ENCODE peak calls at places on chromosomes 5 and 9, in seven cellular contexts. One of them, this sample, is unnamed.

GRCh38 chr5:166961028-166961427 is 1330.4 kb upstream of the WWC1 start:
- DNase-seq in WERI-Rb-1: no peak
- DNase-seq in psoas muscle: no peak
- DNase-seq in H1: no peak
- DNase-seq in astrocyte of the cerebellum: no peak
- DNase-seq in A549: no peak
- DNase-seq in fibroblast of mammary gland: peak; percentile 28
- DNase-seq in this sample: peak; percentile 2

GRCh38 chr5:137733011-137733410 is 2.9 kb downstream of the KLHL3 start:
- DNase-seq in WERI-Rb-1: no peak
- DNase-seq in psoas muscle: no peak
- DNase-seq in H1: no peak
- DNase-seq in astrocyte of the cerebellum: no peak
- DNase-seq in A549: no peak
- DNase-seq in fibroblast of mammary gland: peak; percentile 18
- DNase-seq in this sample: no peak

GRCh38 chr5:169945831-169946261 is 34.4 kb downstream of the INSYN2B start:
- DNase-seq in WERI-Rb-1: no peak
- DNase-seq in psoas muscle: peak; percentile 62
- DNase-seq in H1: peak; percentile 49
- DNase-seq in astrocyte of the cerebellum: peak; percentile 46
- DNase-seq in A549: no peak
- DNase-seq in fibroblast of mammary gland: peak; percentile 95
- DNase-seq in this sample: peak; percentile 95

GRCh38 chr5:54148858-54149257 is 161.5 kb downstream of the ARL15 start:
- DNase-seq in WERI-Rb-1: no peak
- DNase-seq in psoas muscle: no peak
- DNase-seq in H1: no peak
- DNase-seq in astrocyte of the cerebellum: no peak
- DNase-seq in A549: no peak
- DNase-seq in fibroblast of mammary gland: peak; percentile 17
- DNase-seq in this sample: no peak

GRCh38 chr5:113017891-113018635 is 41.5 kb downstream of the DCP2 start:
- DNase-seq in WERI-Rb-1: no peak
- DNase-seq in psoas muscle: no peak
- DNase-seq in H1: no peak
- DNase-seq in astrocyte of the cerebellum: no peak
- DNase-seq in A549: no peak
- DNase-seq in fibroblast of mammary gland: no peak
- DNase-seq in this sample: no peak

GRCh38 chr9:19551124-19551929 is 142.5 kb downstream of the ACER2 start:
- DNase-seq in WERI-Rb-1: peak; percentile 13
- DNase-seq in psoas muscle: no peak
- DNase-seq in H1: peak; percentile 51
- DNase-seq in astrocyte of the cerebellum: no peak
- DNase-seq in A549: no peak
- DNase-seq in fibroblast of mammary gland: no peak
- DNase-seq in this sample: no peak

GRCh38 chr9:90915693-90916092 is 114.1 kb downstream of the SYK start:
- DNase-seq in WERI-Rb-1: peak; percentile 75
- DNase-seq in psoas muscle: no peak
- DNase-seq in H1: peak; percentile 69
- DNase-seq in astrocyte of the cerebellum: peak; percentile 12
- DNase-seq in A549: peak; percentile 51
- DNase-seq in fibroblast of mammary gland: peak; percentile 40
- DNase-seq in this sample: no peak

GRCh38 chr5:3310551-3311340 is 284.9 kb upstream of the IRX1 start:
- DNase-seq in WERI-Rb-1: no peak
- DNase-seq in psoas muscle: no peak
- DNase-seq in H1: no peak
- DNase-seq in astrocyte of the cerebellum: peak; percentile 81
- DNase-seq in A549: no peak
- DNase-seq in fibroblast of mammary gland: no peak
- DNase-seq in this sample: no peak

GRCh38 chr9:81473206-81473605 is 216.1 kb downstream of the TLE1 start:
- DNase-seq in WERI-Rb-1: no peak
- DNase-seq in psoas muscle: no peak
- DNase-seq in H1: no peak
- DNase-seq in astrocyte of the cerebellum: no peak
- DNase-seq in A549: no peak
- DNase-seq in fibroblast of mammary gland: no peak
- DNase-seq in this sample: no peak

GRCh38 chr9:106983346-106983745 is 120.4 kb downstream of the ZNF462 start:
- DNase-seq in WERI-Rb-1: peak; percentile 42
- DNase-seq in psoas muscle: no peak
- DNase-seq in H1: no peak
- DNase-seq in astrocyte of the cerebellum: no peak
- DNase-seq in A549: no peak
- DNase-seq in fibroblast of mammary gland: no peak
- DNase-seq in this sample: no peak

GRCh38 chr9:128493424-128493823 is 11.1 kb upstream of the GLE1 start:
- DNase-seq in WERI-Rb-1: peak; percentile 62
- DNase-seq in psoas muscle: no peak
- DNase-seq in H1: no peak
- DNase-seq in astrocyte of the cerebellum: no peak
- DNase-seq in A549: no peak
- DNase-seq in fibroblast of mammary gland: no peak
- DNase-seq in this sample: no peak

GRCh38 chr5:39578887-39579497 is 154.2 kb upstream of the DAB2 start:
- DNase-seq in WERI-Rb-1: no peak
- DNase-seq in psoas muscle: no peak
- DNase-seq in H1: no peak
- DNase-seq in astrocyte of the cerebellum: no peak
- DNase-seq in A549: no peak
- DNase-seq in fibroblast of mammary gland: peak; percentile 54
- DNase-seq in this sample: peak; percentile 63

GRCh38 chr9:92406506-92406905 is 2.1 kb upstream of the OGN start:
- DNase-seq in WERI-Rb-1: no peak
- DNase-seq in psoas muscle: no peak
- DNase-seq in H1: no peak
- DNase-seq in astrocyte of the cerebellum: no peak
- DNase-seq in A549: no peak
- DNase-seq in fibroblast of mammary gland: no peak
- DNase-seq in this sample: no peak

GRCh38 chr9:18754537-18754936 is 278.5 kb downstream of the SAXO1 start:
- DNase-seq in WERI-Rb-1: no peak
- DNase-seq in psoas muscle: no peak
- DNase-seq in H1: no peak
- DNase-seq in astrocyte of the cerebellum: no peak
- DNase-seq in A549: no peak
- DNase-seq in fibroblast of mammary gland: no peak
- DNase-seq in this sample: no peak

GRCh38 chr5:140298183-140298601 is 4.7 kb downstream of the PFDN1 start:
- DNase-seq in WERI-Rb-1: no peak
- DNase-seq in psoas muscle: no peak
- DNase-seq in H1: no peak
- DNase-seq in astrocyte of the cerebellum: no peak
- DNase-seq in A549: no peak
- DNase-seq in fibroblast of mammary gland: peak; percentile 67
- DNase-seq in this sample: peak; percentile 84

GRCh38 chr5:110969502-110969901 is 102.0 kb upstream of the TSLP start:
- DNase-seq in WERI-Rb-1: no peak
- DNase-seq in psoas muscle: no peak
- DNase-seq in H1: no peak
- DNase-seq in astrocyte of the cerebellum: no peak
- DNase-seq in A549: no peak
- DNase-seq in fibroblast of mammary gland: no peak
- DNase-seq in this sample: no peak

GRCh38 chr5:169650701-169651331 is 13.7 kb downstream of the DOCK2 start:
- DNase-seq in WERI-Rb-1: no peak
- DNase-seq in psoas muscle: no peak
- DNase-seq in H1: no peak
- DNase-seq in astrocyte of the cerebellum: no peak
- DNase-seq in A549: no peak
- DNase-seq in fibroblast of mammary gland: peak; percentile 72
- DNase-seq in this sample: peak; percentile 82

GRCh38 chr9:128396970-128397613 is 23.6 kb upstream of the CERCAM start:
- DNase-seq in WERI-Rb-1: no peak
- DNase-seq in psoas muscle: no peak
- DNase-seq in H1: no peak
- DNase-seq in astrocyte of the cerebellum: no peak
- DNase-seq in A549: no peak
- DNase-seq in fibroblast of mammary gland: no peak
- DNase-seq in this sample: no peak

GRCh38 chr9:92804727-92805126 is 40.1 kb upstream of the BICD2 start:
- DNase-seq in WERI-Rb-1: no peak
- DNase-seq in psoas muscle: no peak
- DNase-seq in H1: no peak
- DNase-seq in astrocyte of the cerebellum: no peak
- DNase-seq in A549: no peak
- DNase-seq in fibroblast of mammary gland: no peak
- DNase-seq in this sample: no peak

GRCh38 chr9:122097679-122098315 is 4.7 kb upstream of the TTLL11 start:
- DNase-seq in WERI-Rb-1: no peak
- DNase-seq in psoas muscle: no peak
- DNase-seq in H1: no peak
- DNase-seq in astrocyte of the cerebellum: no peak
- DNase-seq in A549: no peak
- DNase-seq in fibroblast of mammary gland: no peak
- DNase-seq in this sample: no peak

GRCh38 chr9:28853487-28853886 is 1280.2 kb upstream of the C9orf72 start:
- DNase-seq in WERI-Rb-1: peak; percentile 48
- DNase-seq in psoas muscle: no peak
- DNase-seq in H1: no peak
- DNase-seq in astrocyte of the cerebellum: no peak
- DNase-seq in A549: no peak
- DNase-seq in fibroblast of mammary gland: no peak
- DNase-seq in this sample: no peak

GRCh38 chr5:73437126-73438047 is 11.2 kb downstream of the FOXD1 start:
- DNase-seq in WERI-Rb-1: no peak
- DNase-seq in psoas muscle: peak; percentile 59
- DNase-seq in H1: peak; percentile 85
- DNase-seq in astrocyte of the cerebellum: no peak
- DNase-seq in A549: peak; percentile 88
- DNase-seq in fibroblast of mammary gland: no peak
- DNase-seq in this sample: no peak
- TF ChIP-seq CTCF in WERI-Rb-1: no peak
- TF ChIP-seq CTCF in psoas muscle: no peak
- TF ChIP-seq CTCF in H1: peak; percentile 65
- TF ChIP-seq CTCF in astrocyte of the cerebellum: peak; percentile 56
- TF ChIP-seq CTCF in A549: peak; percentile 76
- TF ChIP-seq CTCF in fibroblast of mammary gland: no peak
- TF ChIP-seq CTCF in this sample: peak; percentile 12

GRCh38 chr5:105789246-105789645 is 1881.5 kb downstream of the EFNA5 start:
- DNase-seq in WERI-Rb-1: no peak
- DNase-seq in psoas muscle: no peak
- DNase-seq in H1: no peak
- DNase-seq in astrocyte of the cerebellum: no peak
- DNase-seq in A549: no peak
- DNase-seq in fibroblast of mammary gland: no peak
- DNase-seq in this sample: no peak

GRCh38 chr5:105794578-105794977 is 1876.2 kb downstream of the EFNA5 start:
- DNase-seq in WERI-Rb-1: no peak
- DNase-seq in psoas muscle: no peak
- DNase-seq in H1: no peak
- DNase-seq in astrocyte of the cerebellum: no peak
- DNase-seq in A549: no peak
- DNase-seq in fibroblast of mammary gland: no peak
- DNase-seq in this sample: no peak
- H3K4me3 ChIP-seq in WERI-Rb-1: no peak overlapping the region
- H3K4me3 ChIP-seq in psoas muscle: no peak overlapping the region
- H3K4me3 ChIP-seq in H1: no peak overlapping the region
- H3K4me3 ChIP-seq in astrocyte of the cerebellum: no peak overlapping the region
- H3K4me3 ChIP-seq in A549: no peak overlapping the region
- H3K4me3 ChIP-seq in fibroblast of mammary gland: no peak overlapping the region
- H3K4me3 ChIP-seq in this sample: no peak overlapping the region

DNA sequence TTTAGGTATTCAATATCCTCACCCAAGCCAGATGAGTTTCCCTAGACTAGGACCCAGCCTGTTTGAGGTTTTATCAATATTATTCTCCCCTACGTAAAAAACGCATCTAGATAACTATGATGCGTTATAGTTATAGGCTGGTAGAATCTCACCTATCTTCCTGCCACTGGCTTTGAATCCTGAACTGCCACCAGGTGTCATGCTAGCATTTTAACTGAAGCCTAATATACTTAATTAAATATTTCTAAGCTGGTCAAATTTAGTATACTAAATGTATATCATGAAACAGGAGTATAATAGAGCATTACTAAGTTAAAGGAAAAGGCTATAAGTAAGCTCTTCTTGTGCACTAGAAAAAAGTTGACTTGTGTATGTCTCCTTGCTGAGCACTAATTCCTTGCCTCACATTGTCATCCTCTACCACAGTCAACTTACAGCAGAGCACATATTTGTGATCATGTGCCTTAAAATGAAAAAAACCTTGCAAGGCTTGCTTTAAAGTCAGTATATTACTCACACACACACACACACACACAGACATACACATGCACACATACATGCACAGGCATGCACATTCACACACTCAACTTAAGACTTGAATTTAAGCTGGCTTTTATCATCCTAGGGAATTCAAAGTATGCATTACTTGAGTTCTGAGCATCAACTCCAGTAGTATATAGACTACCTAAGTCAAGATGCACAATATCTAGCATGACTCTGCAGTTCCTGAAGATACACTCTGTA is 303.4 kb downstream of the ADGRV1 start:
- DNase-seq in WERI-Rb-1: no peak
- DNase-seq in psoas muscle: no peak
- DNase-seq in H1: no peak
- DNase-seq in astrocyte of the cerebellum: no peak
- DNase-seq in A549: no peak
- DNase-seq in fibroblast of mammary gland: no peak
- DNase-seq in this sample: peak; percentile 2
- TF ChIP-seq CTCF in WERI-Rb-1: no peak
- TF ChIP-seq CTCF in psoas muscle: no peak
- TF ChIP-seq CTCF in H1: no peak
- TF ChIP-seq CTCF in astrocyte of the cerebellum: no peak
- TF ChIP-seq CTCF in A549: peak; percentile 41
- TF ChIP-seq CTCF in fibroblast of mammary gland: no peak
- TF ChIP-seq CTCF in this sample: no peak

DNA sequence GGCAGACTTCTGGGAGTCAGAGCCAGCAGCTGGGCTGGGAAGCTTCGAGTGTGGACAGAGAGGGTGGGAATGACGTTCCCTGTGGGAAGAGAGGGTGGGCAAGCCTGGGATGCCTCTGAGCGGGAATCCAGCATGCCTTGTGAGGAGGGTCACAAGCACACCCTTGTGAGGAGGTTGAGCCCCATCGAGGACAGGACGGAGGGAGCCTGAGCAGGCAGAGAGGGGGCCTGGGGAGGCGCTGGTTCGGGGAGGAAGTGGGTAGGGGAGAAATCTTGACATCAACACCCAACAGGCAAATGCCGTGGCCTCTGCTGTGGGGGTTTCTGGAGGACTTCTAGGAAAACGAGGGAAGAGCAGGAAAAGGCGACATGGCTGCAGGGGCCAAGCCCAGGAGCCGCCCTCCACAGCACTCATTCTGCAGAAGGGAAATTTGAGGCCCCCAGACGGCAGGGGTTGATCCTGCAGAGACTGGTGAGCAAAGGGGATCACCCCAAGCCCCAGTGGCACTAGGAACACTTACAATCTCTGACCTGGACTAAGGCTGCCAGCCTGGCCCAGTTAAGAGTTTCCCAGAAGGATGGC is 1.1 kb upstream of the IL13 start:
- DNase-seq in WERI-Rb-1: no peak
- DNase-seq in psoas muscle: no peak
- DNase-seq in H1: no peak
- DNase-seq in astrocyte of the cerebellum: no peak
- DNase-seq in A549: no peak
- DNase-seq in fibroblast of mammary gland: no peak
- DNase-seq in this sample: no peak
- H3K4me3 ChIP-seq in WERI-Rb-1: no peak overlapping the region
- H3K4me3 ChIP-seq in psoas muscle: peak overlapping the region; percentile 63
- H3K4me3 ChIP-seq in H1: no peak overlapping the region
- H3K4me3 ChIP-seq in astrocyte of the cerebellum: peak overlapping the region; percentile 40
- H3K4me3 ChIP-seq in A549: no peak overlapping the region
- H3K4me3 ChIP-seq in fibroblast of mammary gland: peak overlapping the region; percentile 24
- H3K4me3 ChIP-seq in this sample: peak overlapping the region; percentile 41

GRCh38 chr5:145965804-145966203 is 29.4 kb downstream of the SH3RF2 start:
- DNase-seq in WERI-Rb-1: no peak
- DNase-seq in psoas muscle: no peak
- DNase-seq in H1: no peak
- DNase-seq in astrocyte of the cerebellum: no peak
- DNase-seq in A549: no peak
- DNase-seq in fibroblast of mammary gland: peak; percentile 12
- DNase-seq in this sample: peak; percentile 31
- TF ChIP-seq CTCF in WERI-Rb-1: no peak
- TF ChIP-seq CTCF in psoas muscle: no peak
- TF ChIP-seq CTCF in H1: no peak
- TF ChIP-seq CTCF in astrocyte of the cerebellum: no peak
- TF ChIP-seq CTCF in A549: no peak
- TF ChIP-seq CTCF in fibroblast of mammary gland: no peak
- TF ChIP-seq CTCF in this sample: no peak

This sample was measured in cardiac fibroblast.